ENCODE peak calls at places on chromosomes 12 and 14, in five cellular contexts. One of them, this sample, is unnamed.

GRCh38 chr12:34033628-34034296 is 11.5 kb downstream of the ALG10 start:
- DNase-seq in GM12878: no peak
- DNase-seq in K562: peak
- DNase-seq in HepG2: peak
- DNase-seq in A549: peak
- DNase-seq in this sample: peak

GRCh38 chr12:110244829-110245228 is 36.2 kb upstream of the ATP2A2 start:
- DNase-seq in GM12878: no peak
- DNase-seq in HepG2: no peak
- DNase-seq in A549: peak
- DNase-seq in K562: no peak
- DNase-seq in this sample: peak

GRCh38 chr14:77000340-77001235 is 27.9 kb downstream of the IRF2BPL start:
- DNase-seq in A549: no peak
- DNase-seq in HepG2: no peak
- DNase-seq in GM12878: no peak
- DNase-seq in K562: no peak
- DNase-seq in this sample: peak

GRCh38 chr14:27315947-27316346 is 718.1 kb upstream of the NOVA1 start:
- DNase-seq in A549: no peak
- DNase-seq in HepG2: no peak
- DNase-seq in GM12878: no peak
- DNase-seq in K562: no peak
- DNase-seq in this sample: no peak

GRCh38 chr14:96920023-96920422 is 122.8 kb downstream of the VRK1 start:
- DNase-seq in GM12878: no peak
- DNase-seq in A549: no peak
- DNase-seq in K562: no peak
- DNase-seq in HepG2: no peak
- DNase-seq in this sample: no peak

GRCh38 chr12:42135264-42135814 is 9.3 kb downstream of the GXYLT1 start:
- DNase-seq in HepG2: no peak
- DNase-seq in GM12878: no peak
- DNase-seq in A549: no peak
- DNase-seq in K562: no peak
- DNase-seq in this sample: no peak

GRCh38 chr12:54932691-54933090 is 51.9 kb downstream of the TESPA1 start:
- DNase-seq in HepG2: no peak
- DNase-seq in GM12878: no peak
- DNase-seq in K562: peak
- DNase-seq in A549: peak
- DNase-seq in this sample: no peak

GRCh38 chr14:104262515-104263514 is 124.4 kb downstream of the KIF26A start:
- DNase-seq in A549: no peak
- DNase-seq in HepG2: no peak
- DNase-seq in GM12878: no peak
- DNase-seq in K562: no peak
- DNase-seq in this sample: no peak

GRCh38 chr12:126772171-126772864 is 1494.7 kb upstream of the TMEM132C start:
- DNase-seq in GM12878: peak
- DNase-seq in K562: peak
- DNase-seq in HepG2: peak
- DNase-seq in A549: peak
- DNase-seq in this sample: no peak

GRCh38 chr12:124586756-124587155 is 19.3 kb upstream of the NCOR2 start:
- DNase-seq in A549: no peak
- DNase-seq in HepG2: no peak
- DNase-seq in GM12878: no peak
- DNase-seq in K562: no peak
- DNase-seq in this sample: no peak

GRCh38 chr12:14952295-14952995 is 9.0 kb downstream of the ARHGDIB start:
- DNase-seq in HepG2: peak
- DNase-seq in GM12878: no peak
- DNase-seq in A549: peak
- DNase-seq in K562: no peak
- DNase-seq in this sample: no peak

GRCh38 chr12:51013441-51013840 is 12.7 kb downstream of the SLC11A2 start:
- DNase-seq in A549: no peak
- DNase-seq in HepG2: no peak
- DNase-seq in GM12878: no peak
- DNase-seq in K562: no peak
- DNase-seq in this sample: no peak

GRCh38 chr14:22418631-22419030 is 170.4 kb downstream of the DAD1 start:
- DNase-seq in K562: no peak
- DNase-seq in A549: no peak
- DNase-seq in HepG2: no peak
- DNase-seq in GM12878: peak
- DNase-seq in this sample: no peak

GRCh38 chr12:71128191-71128590 is 29.6 kb downstream of the TSPAN8 start:
- DNase-seq in GM12878: no peak
- DNase-seq in A549: no peak
- DNase-seq in HepG2: no peak
- DNase-seq in K562: no peak
- DNase-seq in this sample: peak

GRCh38 chr14:97276573-97276972 is 479.4 kb downstream of the VRK1 start:
- DNase-seq in K562: no peak
- DNase-seq in HepG2: no peak
- DNase-seq in GM12878: no peak
- DNase-seq in A549: no peak
- DNase-seq in this sample: no peak

GRCh38 chr14:90546767-90547166 is 149.9 kb downstream of the CALM1 start:
- DNase-seq in GM12878: no peak
- DNase-seq in HepG2: no peak
- DNase-seq in K562: no peak
- DNase-seq in A549: no peak
- DNase-seq in this sample: no peak

GRCh38 chr14:60945984-60946383 is 34.9 kb downstream of the TRMT5 start:
- DNase-seq in A549: no peak
- DNase-seq in GM12878: no peak
- DNase-seq in HepG2: no peak
- DNase-seq in K562: no peak
- DNase-seq in this sample: no peak

GRCh38 chr12:53299101-53299453 is 418 bp upstream of the MYG1 start:
- DNase-seq in GM12878: no peak
- DNase-seq in A549: peak
- DNase-seq in HepG2: peak
- DNase-seq in K562: peak
- DNase-seq in this sample: no peak

GRCh38 chr14:37466623-37467088 is 128.4 kb downstream of the FOXA1 start:
- DNase-seq in A549: peak
- DNase-seq in GM12878: no peak
- DNase-seq in HepG2: peak
- DNase-seq in K562: no peak
- DNase-seq in this sample: no peak

GRCh38 chr14:66443158-66443695 is 42.9 kb upstream of the CCDC196 start:
- DNase-seq in HepG2: no peak
- DNase-seq in A549: no peak
- DNase-seq in K562: no peak
- DNase-seq in GM12878: no peak
- DNase-seq in this sample: no peak

GRCh38 chr14:103847954-103848719 is 762 bp upstream of the PPP1R13B start:
- DNase-seq in A549: no peak
- DNase-seq in GM12878: no peak
- DNase-seq in HepG2: peak
- DNase-seq in K562: peak
- DNase-seq in this sample: peak

GRCh38 chr12:66932126-66932525 is 253.2 kb upstream of the GRIP1 start:
- DNase-seq in GM12878: no peak
- DNase-seq in K562: no peak
- DNase-seq in HepG2: no peak
- DNase-seq in A549: no peak
- DNase-seq in this sample: no peak

GRCh38 chr12:67705394-67706370 is 57.1 kb downstream of the DYRK2 start:
- DNase-seq in HepG2: no peak
- DNase-seq in GM12878: no peak
- DNase-seq in K562: no peak
- DNase-seq in A549: peak
- DNase-seq in this sample: no peak

GRCh38 chr12:9163392-9163791 is 44.8 kb downstream of the PZP start:
- DNase-seq in A549: no peak
- DNase-seq in HepG2: peak
- DNase-seq in K562: no peak
- DNase-seq in GM12878: no peak
- DNase-seq in this sample: no peak
- TF ChIP-seq JUNB in A549: no peak
- TF ChIP-seq JUNB in HepG2: no peak
- TF ChIP-seq JUNB in K562: no peak
- TF ChIP-seq JUNB in GM12878: no peak
- TF ChIP-seq JUNB in this sample: no peak

GRCh38 chr14:52046376-52046917 is 22.4 kb downstream of the NID2 start:
- DNase-seq in GM12878: no peak
- DNase-seq in HepG2: no peak
- DNase-seq in K562: no peak
- DNase-seq in A549: no peak
- DNase-seq in this sample: no peak
- TF ChIP-seq JUNB in GM12878: no peak
- TF ChIP-seq JUNB in HepG2: no peak
- TF ChIP-seq JUNB in K562: no peak
- TF ChIP-seq JUNB in A549: no peak
- TF ChIP-seq JUNB in this sample: no peak

GRCh38 chr12:31833541-31833840 is 104.7 kb upstream of the AMN1 start:
- DNase-seq in A549: peak
- DNase-seq in GM12878: no peak
- DNase-seq in K562: no peak
- DNase-seq in HepG2: no peak
- DNase-seq in this sample: no peak
- TF ChIP-seq JUNB in A549: no peak
- TF ChIP-seq JUNB in GM12878: no peak
- TF ChIP-seq JUNB in K562: no peak
- TF ChIP-seq JUNB in HepG2: no peak
- TF ChIP-seq JUNB in this sample: no peak

GRCh38 chr12:27344760-27345159 is 12.1 kb downstream of the BMAL2 start:
- DNase-seq in GM12878: no peak
- DNase-seq in HepG2: no peak
- DNase-seq in A549: no peak
- DNase-seq in K562: no peak
- DNase-seq in this sample: no peak
- TF ChIP-seq JUNB in GM12878: no peak
- TF ChIP-seq JUNB in HepG2: no peak
- TF ChIP-seq JUNB in A549: no peak
- TF ChIP-seq JUNB in K562: no peak
- TF ChIP-seq JUNB in this sample: no peak

DNA sequence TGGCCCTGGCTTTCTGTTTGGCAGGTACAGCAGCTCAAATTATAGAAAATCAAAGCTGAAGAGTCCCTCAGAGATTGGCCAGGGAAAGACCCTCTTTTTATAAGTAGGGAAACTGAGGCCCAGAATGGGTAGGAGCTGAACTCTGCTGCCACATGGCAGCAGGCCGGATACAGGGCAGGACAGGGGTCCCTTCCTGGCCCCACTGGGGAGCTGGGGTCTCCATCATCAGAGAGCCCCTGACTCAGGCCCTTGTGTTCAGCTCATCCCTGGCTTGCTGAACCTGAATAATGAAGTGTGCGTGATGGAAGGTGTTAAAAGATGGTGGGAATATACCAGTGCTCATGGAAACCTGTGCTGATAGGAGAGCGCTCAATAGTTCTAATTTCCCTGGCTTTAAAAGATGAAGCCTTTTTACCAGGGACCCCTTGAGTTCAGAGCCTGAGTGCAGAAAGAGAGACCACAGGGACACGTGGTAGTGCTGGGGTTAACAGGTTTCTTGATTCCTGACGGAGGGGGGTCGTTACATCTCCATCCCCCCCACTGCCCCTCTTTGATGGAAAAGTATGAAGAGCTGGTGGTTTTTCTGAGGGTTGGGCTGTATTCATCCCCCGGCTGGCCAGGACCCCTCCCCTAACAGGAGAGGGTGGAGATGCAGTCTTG is 4.4 kb downstream of the DLK1 start:
- DNase-seq in A549: no peak
- DNase-seq in K562: no peak
- DNase-seq in GM12878: no peak
- DNase-seq in HepG2: no peak
- DNase-seq in this sample: no peak
- TF ChIP-seq JUNB in A549: no peak
- TF ChIP-seq JUNB in K562: no peak
- TF ChIP-seq JUNB in GM12878: no peak
- TF ChIP-seq JUNB in HepG2: no peak
- TF ChIP-seq JUNB in this sample: no peak

DNA sequence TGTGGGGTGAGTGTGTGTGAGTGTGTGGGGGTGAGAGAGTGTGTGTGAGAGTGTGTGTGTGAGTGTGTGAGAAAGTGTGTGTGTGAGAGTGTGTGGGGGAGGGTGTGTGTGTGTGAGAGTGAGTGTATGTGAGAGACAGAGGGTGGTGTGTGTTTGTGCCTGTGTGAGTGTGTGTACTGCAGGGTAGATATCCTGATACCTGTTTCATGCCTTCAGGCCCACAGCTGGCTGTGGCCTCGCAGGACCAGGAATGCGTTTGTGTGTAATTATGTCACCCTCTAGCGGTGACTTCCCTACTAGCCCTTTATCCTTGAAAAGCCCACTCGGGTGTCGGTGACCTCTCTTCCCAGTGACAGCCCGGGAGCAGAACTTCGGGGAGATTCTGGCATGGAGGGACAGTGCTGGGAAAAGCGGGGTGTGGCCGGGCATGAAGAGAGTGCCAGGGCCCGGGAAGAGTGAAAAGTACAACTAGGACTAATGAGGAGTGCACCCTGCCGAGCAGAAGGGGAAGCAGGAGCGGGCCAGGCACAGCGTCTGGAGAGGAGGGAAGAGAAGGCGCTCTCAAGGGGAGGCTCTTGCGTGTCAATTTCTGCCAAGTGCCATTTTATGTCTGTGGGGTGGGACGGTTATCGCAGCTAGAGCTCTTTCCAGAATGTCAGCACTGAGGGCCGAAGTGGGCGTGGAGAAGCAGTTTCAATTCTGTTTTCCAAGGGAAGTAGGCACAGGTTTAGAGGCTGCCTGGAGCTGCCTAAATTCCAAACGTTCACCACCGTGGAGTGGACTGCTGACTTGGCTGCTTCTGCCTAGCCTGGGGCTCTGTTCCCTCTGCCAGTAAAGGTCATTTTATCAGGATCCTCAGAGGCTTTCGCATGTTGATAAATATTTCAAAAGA is 11.0 kb upstream of the FBXL14 start:
- DNase-seq in K562: peak
- DNase-seq in HepG2: peak
- DNase-seq in GM12878: no peak
- DNase-seq in A549: peak
- DNase-seq in this sample: peak
- TF ChIP-seq JUNB in K562: no peak
- TF ChIP-seq JUNB in HepG2: no peak
- TF ChIP-seq JUNB in GM12878: no peak
- TF ChIP-seq JUNB in A549: no peak
- TF ChIP-seq JUNB in this sample: no peak

DNA sequence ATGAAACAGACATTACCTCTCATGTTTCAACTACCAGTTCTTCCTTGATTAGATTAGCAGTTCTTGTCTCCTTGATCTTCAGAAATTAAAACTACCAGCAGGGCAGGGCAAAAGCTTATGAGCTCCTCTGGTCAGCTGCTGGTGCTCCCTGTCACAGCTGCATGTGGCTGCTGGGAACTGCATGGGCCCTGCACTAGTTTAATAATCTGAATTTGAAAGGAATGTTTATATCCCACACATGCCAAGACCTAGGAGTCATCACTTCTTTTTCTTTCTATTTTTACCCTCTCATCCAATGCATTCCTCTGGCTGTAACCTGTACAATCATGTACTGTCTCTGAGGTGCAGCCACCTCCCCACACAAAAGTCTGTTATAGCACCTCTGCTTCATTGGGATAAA is 73.9 kb downstream of the ARMH4 start:
- DNase-seq in GM12878: no peak
- DNase-seq in K562: no peak
- DNase-seq in A549: no peak
- DNase-seq in HepG2: no peak
- DNase-seq in this sample: peak
- TF ChIP-seq JUNB in GM12878: no peak
- TF ChIP-seq JUNB in K562: no peak
- TF ChIP-seq JUNB in A549: no peak
- TF ChIP-seq JUNB in HepG2: no peak
- TF ChIP-seq JUNB in this sample: no peak

This sample was measured in GM23338.